ENCODE peak calls at places on chromosomes 5 and 9, in six cellular contexts. I is effector memory CD4-positive, alpha-beta T cell; K is HAP-1; J is CD4-positive, alpha-beta T cell; O is breast epithelium; L is CD8-positive, alpha-beta memory T cell. W is an unnamed sample. For H3K9me3, the result is how much of the 10 kb centered on the place peaks cover.

GRCh38 chr9:135378751-135379150 is 100.8 kb upstream of the PPP1R26 start:
- DNase-seq in K (no peak), I (no peak), O (no peak), J (no peak), L (no peak), W (no peak)

GRCh38 chr5:23631283-23632045 is 124.1 kb downstream of the PRDM9 start:
- DNase-seq in K (no peak), J (no peak), L (no peak), I (no peak), O (no peak), W (peak)

GRCh38 chr5:159052282-159053011 is 47.3 kb downstream of the EBF1 start:
- DNase-seq in K (no peak), I (no peak), L (no peak), O (no peak), J (no peak), W (no peak)

GRCh38 chr5:172102913-172103629 is 85.0 kb downstream of the STK10 start:
- DNase-seq in L (no peak), K (peak), O (peak), J (no peak), I (no peak), W (peak)

GRCh38 chr5:28957450-28957849 is 1919.1 kb upstream of the CDH9 start:
- DNase-seq in O (no peak), J (no peak), K (no peak), L (no peak), I (no peak), W (no peak)

GRCh38 chr9:89879276-89879675 is 274.5 kb downstream of the GADD45G start:
- DNase-seq in L (no peak), K (peak), J (no peak), O (no peak), I (no peak), W (no peak)

GRCh38 chr9:135403733-135404450 is 75.7 kb upstream of the PPP1R26 start:
- DNase-seq in K (no peak), O (no peak), L (no peak), J (no peak), I (no peak), W (peak)

GRCh38 chr5:153573326-153574033 is 83.0 kb downstream of the GRIA1 start:
- DNase-seq in K (no peak), L (no peak), I (no peak), J (no peak), O (no peak), W (no peak)

GRCh38 chr5:133882107-133882695 is 86.2 kb downstream of the C5orf15 start:
- DNase-seq in J (no peak), L (no peak), I (no peak), O (no peak), K (no peak), W (no peak)

GRCh38 chr9:110942522-110942921 is 95.7 kb downstream of the LPAR1 start:
- DNase-seq in I (no peak), O (no peak), K (no peak), L (no peak), J (no peak), W (peak)

GRCh38 chr9:36818965-36819870 is 214.8 kb downstream of the PAX5 start:
- DNase-seq in I (no peak), O (no peak), K (peak), L (no peak), J (no peak), W (peak)

GRCh38 chr5:10719965-10720364 is 41.1 kb downstream of the DAP start:
- DNase-seq in J (no peak), O (no peak), K (no peak), I (no peak), L (no peak), W (no peak)

GRCh38 chr9:6441269-6441668 is 28.3 kb downstream of the UHRF2 start:
- DNase-seq in I (no peak), L (no peak), K (no peak), O (no peak), J (no peak), W (no peak)

GRCh38 chr5:136081192-136081591 is 51.5 kb upstream of the SMAD5 start:
- DNase-seq in J (no peak), L (no peak), O (no peak), K (no peak), I (no peak), W (no peak)

GRCh38 chr5:115962565-115963402 is 509 bp downstream of the LVRN start:
- DNase-seq in I (no peak), L (no peak), K (no peak), J (no peak), O (no peak), W (peak)

GRCh38 chr5:1156033-1156753 is 44.3 kb upstream of the SLC12A7 start:
- DNase-seq in J (no peak), L (no peak), K (no peak), O (no peak), I (no peak), W (no peak)

GRCh38 chr5:157718529-157718928 is 12.7 kb upstream of the THG1L start:
- DNase-seq in I (no peak), L (peak), J (no peak), K (peak), O (no peak), W (peak)

GRCh38 chr9:19689324-19690087 is 99.3 kb downstream of the SLC24A2 start:
- DNase-seq in I (no peak), L (no peak), K (no peak), O (no peak), J (no peak), W (no peak)

GRCh38 chr5:58687595-58687994 is 104.7 kb downstream of the RAB3C start:
- DNase-seq in L (no peak), J (no peak), I (no peak), K (no peak), O (no peak), W (no peak)

GRCh38 chr5:10536931-10537579 is 26.8 kb upstream of the ANKRD33B start:
- DNase-seq in O (no peak), L (no peak), I (no peak), J (no peak), K (no peak), W (peak)

GRCh38 chr5:150208187-150209015 is 18.5 kb downstream of the SLC6A7 start:
- DNase-seq in I (no peak), L (no peak), K (no peak), J (no peak), O (no peak), W (no peak)

GRCh38 chr9:88438819-88439218 is 50.6 kb downstream of the SPIN1 start:
- DNase-seq in I (no peak), L (no peak), O (no peak), J (no peak), K (no peak), W (no peak)

GRCh38 chr5:351084-351910 is 29.8 kb downstream of the AHRR start:
- DNase-seq in K (no peak), O (no peak), L (no peak), J (no peak), I (no peak), W (no peak)

GRCh38 chr9:90916147-90916734 is 114.6 kb downstream of the SYK start:
- DNase-seq in K (no peak), L (no peak), I (no peak), J (no peak), O (no peak), W (no peak)

GRCh38 chr5:109786177-109786576 is 96.5 kb downstream of the MAN2A1 start:
- DNase-seq in O (no peak), L (no peak), I (no peak), J (no peak), K (no peak), W (no peak)

GRCh38 chr5:176806137-176806536 is 4.2 kb upstream of the UNC5A start:
- DNase-seq in K (no peak), O (no peak), L (no peak), J (no peak), I (no peak), W (peak)

GRCh38 chr9:96109718-96110351 is 192.1 kb downstream of the HSD17B3 start:
- DNase-seq in O (no peak), L (no peak), J (no peak), K (no peak), I (no peak), W (peak)

GRCh38 chr5:139638736-139639618 is 9.2 kb upstream of the CXXC5 start:
- DNase-seq in K (no peak), O (no peak), J (no peak), L (no peak), I (no peak), W (no peak)

GRCh38 chr5:33829430-33829829 is 62.4 kb downstream of the ADAMTS12 start:
- DNase-seq in J (no peak), O (no peak), L (no peak), I (no peak), K (no peak), W (no peak)

GRCh38 chr5:73619606-73620334 is 6.2 kb upstream of the ARHGEF28 start:
- DNase-seq in O (no peak), J (no peak), L (no peak), I (no peak), K (no peak), W (no peak)

GRCh38 chr5:1199649-1200494 is 1.5 kb upstream of the SLC6A19 start:
- DNase-seq in L (no peak), K (no peak), I (no peak), O (no peak), J (no peak), W (peak)

GRCh38 chr9:37370968-37371563 is 51.4 kb upstream of the GRHPR start:
- DNase-seq in K (no peak), L (no peak), I (no peak), J (no peak), O (no peak), W (no peak)

GRCh38 chr9:76537150-76537646 is 78.2 kb downstream of the GCNT1 start:
- DNase-seq in L (no peak), I (no peak), J (no peak), K (no peak), O (peak), W (no peak)

GRCh38 chr5:169225830-169226356 is 75.0 kb downstream of the SLIT3 start:
- DNase-seq in I (no peak), K (no peak), O (no peak), J (no peak), L (no peak), W (no peak)
- H3K9me3 ChIP-seq in I (under half), K (under half), O (under half), J (under half), L (under half), W (under half)

DNA sequence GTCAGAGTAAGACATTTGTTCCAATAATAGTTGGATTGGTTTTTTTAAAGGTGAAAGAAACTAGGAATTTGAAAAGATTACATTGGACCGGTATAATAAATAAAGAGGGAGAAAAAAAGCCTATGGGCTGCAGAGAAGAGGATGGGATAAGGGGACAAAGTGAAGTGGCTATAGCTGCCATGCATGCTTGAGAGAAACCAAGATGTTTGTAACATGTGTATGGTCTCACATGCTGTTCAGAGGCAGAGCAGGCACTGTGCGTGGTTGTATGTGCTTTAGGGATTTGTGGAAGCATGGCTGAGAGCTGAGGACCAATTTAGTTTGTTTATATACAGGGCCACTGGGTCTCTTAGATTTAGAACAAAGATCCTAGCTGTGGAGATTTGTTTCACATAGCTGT is 32.7 kb downstream of the LNPEP start:
- DNase-seq in O (no peak), I (no peak), L (no peak), J (no peak), K (peak), W (no peak)
- H3K9me3 ChIP-seq in O (under half), I (under half), L (under half), J (under half), K (under half), W (under half)

GRCh38 chr5:178524093-178524882 is 65.9 kb downstream of the COL23A1 start:
- DNase-seq in I (no peak), J (no peak), K (no peak), O (no peak), L (no peak), W (no peak)

GRCh38 chr5:178520851-178521250 is 69.3 kb downstream of the COL23A1 start:
- DNase-seq in I (no peak), L (no peak), O (no peak), K (no peak), J (no peak), W (no peak)

GRCh38 chr5:178519804-178520203 is 70.4 kb downstream of the COL23A1 start:
- DNase-seq in L (no peak), J (no peak), I (no peak), O (no peak), K (no peak), W (no peak)

GRCh38 chr5:178519155-178519554 is 71.0 kb downstream of the COL23A1 start:
- DNase-seq in I (no peak), J (no peak), K (no peak), L (no peak), O (no peak), W (no peak)

GRCh38 chr5:178522361-178522760 is 67.8 kb downstream of the COL23A1 start:
- DNase-seq in J (no peak), K (no peak), I (no peak), O (no peak), L (no peak), W (no peak)
- H3K9me3 ChIP-seq in J (under half), K (under half), I (under half), O (under half), L (under half), W (under half)

DNA sequence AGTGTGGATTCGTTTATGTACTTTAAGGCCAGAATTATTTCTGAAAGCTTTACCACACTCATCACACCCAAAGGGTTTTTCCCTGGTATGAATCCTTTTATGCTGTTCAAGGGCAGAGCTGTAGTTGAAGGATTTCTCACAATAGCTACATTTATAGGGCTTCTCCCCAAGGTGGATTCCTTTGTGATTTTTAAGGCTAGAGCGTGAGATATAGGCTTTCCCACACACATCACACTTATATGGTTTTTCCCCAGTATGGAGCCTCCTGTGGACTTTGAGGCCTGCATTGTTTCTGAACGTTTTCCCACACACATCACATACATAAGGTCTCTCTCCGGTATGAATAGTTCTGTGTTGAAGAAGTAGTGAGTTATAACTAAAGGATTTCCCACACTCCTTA is 11.2 kb downstream of the ZFP62 start:
- DNase-seq in O (no peak), I (no peak), K (no peak), J (no peak), L (no peak), W (no peak)
- H3K9me3 ChIP-seq in O (under half), I (under half), K (under half), J (under half), L (under half), W (under half)

GRCh38 chr5:179266291-179267070 is 78.8 kb downstream of the ADAMTS2 start:
- DNase-seq in J (no peak), I (no peak), O (peak), K (peak), L (no peak), W (no peak)

GRCh38 chr5:179264641-179265528 is 80.4 kb downstream of the ADAMTS2 start:
- DNase-seq in I (no peak), K (peak), J (no peak), L (no peak), O (peak), W (no peak)

GRCh38 chr5:179267071-179267670 is 78.1 kb downstream of the ADAMTS2 start:
- DNase-seq in L (no peak), I (no peak), O (peak), J (no peak), K (no peak), W (no peak)

GRCh38 chr5:179264053-179264540 is 81.2 kb downstream of the ADAMTS2 start:
- DNase-seq in I (no peak), J (no peak), L (no peak), K (no peak), O (no peak), W (no peak)

GRCh38 chr5:179265529-179266290 is 79.6 kb downstream of the ADAMTS2 start:
- DNase-seq in L (no peak), O (peak), K (peak), J (no peak), I (no peak), W (peak)
- H3K9me3 ChIP-seq in L (under half), O (under half), K (under half), J (under half), I (under half), W (under half)

DNA sequence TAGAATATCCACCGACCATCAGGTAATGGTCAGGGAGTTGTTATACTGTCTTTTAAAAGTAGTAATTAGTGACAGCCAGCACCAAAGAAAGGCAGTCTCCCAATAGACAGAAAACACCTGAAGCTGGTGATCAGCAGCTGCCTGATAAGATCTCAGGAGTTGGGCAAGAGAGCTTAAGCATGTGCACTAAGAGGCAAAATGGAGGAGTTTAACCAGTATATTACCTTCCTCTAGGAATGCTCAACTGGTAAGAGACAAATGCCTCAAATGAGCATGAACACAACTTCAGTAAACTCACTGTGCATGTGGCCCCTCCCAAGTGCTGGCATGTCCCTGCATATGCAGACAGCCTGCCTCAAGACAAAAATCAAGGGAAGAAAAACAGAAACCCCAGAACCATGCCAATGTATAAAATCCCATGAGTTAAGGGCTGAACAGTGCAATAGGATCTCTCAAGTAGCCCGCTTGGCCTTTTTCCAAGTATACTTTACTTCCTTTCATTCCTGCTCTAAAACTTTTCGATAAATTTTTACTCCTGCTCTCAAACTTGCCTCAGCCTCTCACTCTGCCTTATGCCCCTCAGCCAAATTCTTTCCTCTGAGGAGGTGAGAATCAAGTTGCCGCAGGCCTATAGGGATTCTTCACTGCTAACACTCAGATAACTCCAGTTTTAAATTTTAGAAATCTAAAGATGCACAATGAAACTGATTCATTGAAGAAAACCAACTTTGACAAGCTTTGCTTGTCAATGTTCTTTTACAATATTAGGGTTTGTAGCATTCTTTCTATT is 724.8 kb upstream of the RIOK2 start:
- DNase-seq in K (no peak), O (no peak), L (no peak), J (no peak), I (no peak), W (no peak)
- H3K9me3 ChIP-seq in K (under half), O (under half), L (under half), J (under half), I (under half), W (under half)

DNA sequence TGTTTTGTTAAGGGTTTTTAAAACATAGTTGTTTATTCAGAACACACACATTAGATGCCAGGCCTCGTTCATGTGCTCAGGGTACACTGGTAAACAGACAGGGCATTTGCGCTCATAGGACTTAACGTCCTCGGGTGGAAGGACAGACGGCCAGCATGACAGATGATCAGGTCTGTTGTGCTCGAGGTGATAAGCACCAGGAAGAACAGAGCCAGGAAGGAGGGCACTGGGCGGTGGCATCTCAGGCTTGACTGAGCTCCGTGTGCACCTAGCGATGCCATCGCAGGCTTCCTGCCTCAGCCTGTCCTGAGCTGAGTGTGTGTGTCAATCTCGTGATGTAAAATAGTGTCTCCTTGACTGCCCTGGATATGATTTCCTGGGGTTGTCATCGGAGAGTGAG is 96.5 kb downstream of the EHMT1 start:
- DNase-seq in O (no peak), J (no peak), K (no peak), I (no peak), L (no peak), W (no peak)
- H3K9me3 ChIP-seq in O (under half), J (under half), K (under half), I (under half), L (under half), W (under half)

DNA sequence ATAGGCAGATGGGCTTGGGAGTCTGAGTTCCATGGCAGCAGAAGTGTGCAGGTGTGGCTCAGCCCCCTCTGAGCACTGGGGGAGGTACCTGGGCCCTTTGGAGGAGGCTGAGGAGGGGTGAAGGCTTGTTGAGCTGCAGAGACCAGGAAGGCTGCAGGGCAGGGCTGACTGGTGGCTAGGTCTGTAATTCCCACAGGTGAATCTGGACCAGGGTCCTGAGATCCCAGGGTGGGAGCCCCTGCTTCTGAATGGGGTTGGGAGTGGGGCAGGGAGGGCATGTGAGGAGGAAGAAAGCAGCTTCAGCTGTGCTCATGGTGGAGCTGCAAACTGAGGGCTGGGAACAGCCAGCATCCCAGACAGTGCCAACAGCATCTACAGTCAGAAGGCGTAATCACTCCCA is 111.1 kb downstream of the CACNA1B start:
- DNase-seq in K (no peak), O (no peak), I (no peak), L (no peak), J (no peak), W (no peak)
- H3K9me3 ChIP-seq in K (under half), O (under half), I (under half), L (under half), J (under half), W (under half)

W was measured in cardiac muscle cell.